ENCODE peak calls at places on chromosomes 6 and 20, in four cellular contexts. T is AG10803, M is sigmoid colon, W is lower leg skin. Q is an unnamed sample.

GRCh38 chr6:19410477-19410876 is 426.7 kb upstream of the ID4 start:
- DNase-seq in W (no peak), M (no peak), T (peak), Q (no peak)

GRCh38 chr6:24902782-24903181 is 33.0 kb downstream of the RIPOR2 start:
- DNase-seq in W (no peak), M (no peak), T (peak), Q (no peak)

GRCh38 chr20:35215066-35215956 is 11.2 kb upstream of the MMP24 start:
- DNase-seq in T (peak), W (no peak), M (no peak), Q (no peak)

GRCh38 chr6:73388800-73389512 is 5.7 kb upstream of the DDX43 start:
- DNase-seq in W (no peak), M (peak), T (peak), Q (no peak)

GRCh38 chr6:43746613-43747101 is 23.4 kb upstream of the VEGFA start:
- DNase-seq in T (no peak), M (peak), W (peak), Q (peak)

GRCh38 chr6:6230286-6230685 is 90.2 kb downstream of the F13A1 start:
- DNase-seq in W (no peak), M (no peak), T (no peak), Q (no peak)

GRCh38 chr20:32877507-32877906 is 18.8 kb downstream of the EFCAB8 start:
- DNase-seq in W (no peak), T (peak), M (peak), Q (no peak)

GRCh38 chr6:30493643-30494250 is 4.4 kb downstream of the HLA-E start:
- DNase-seq in W (peak), M (no peak), T (no peak), Q (no peak)

GRCh38 chr20:30485331-30486102 is 771.9 kb upstream of the DEFB115 start:
- DNase-seq in T (no peak), M (peak), W (peak), Q (no peak)

GRCh38 chr20:43778375-43778774 is 51.6 kb upstream of the GTSF1L start:
- DNase-seq in M (no peak), T (no peak), W (peak), Q (no peak)

GRCh38 chr6:56021943-56022342 is 146.6 kb upstream of the BMP5 start:
- DNase-seq in W (no peak), T (no peak), M (no peak), Q (no peak)

GRCh38 chr20:1463971-1464570 is 2.6 kb downstream of the NSFL1C start:
- DNase-seq in M (no peak), W (no peak), T (no peak), Q (no peak)

GRCh38 chr6:89750338-89750737 is 69.3 kb downstream of the MDN1 start:
- DNase-seq in M (no peak), W (no peak), T (no peak), Q (no peak)
- TF ChIP-seq CTCF in M (no peak), W (no peak), T (no peak), Q (no peak)

GRCh38 chr6:36809933-36810844 is 29.1 kb downstream of the CPNE5 start:
- DNase-seq in M (no peak), T (no peak), W (no peak), Q (no peak)
- TF ChIP-seq CTCF in M (no peak), T (no peak), W (no peak), Q (no peak)

DNA sequence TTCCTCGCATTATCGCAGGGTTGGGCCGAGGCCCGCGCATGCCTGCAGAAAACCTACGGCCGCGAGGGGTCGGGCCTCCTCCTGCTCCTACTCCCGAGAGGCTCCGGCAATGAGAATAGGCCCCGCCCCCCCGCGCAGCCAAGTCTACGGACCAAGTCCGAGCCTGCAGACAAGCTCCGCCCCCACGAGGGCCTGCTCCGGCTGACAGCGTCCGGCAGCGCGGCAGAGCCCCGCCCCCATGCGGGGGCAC is 3.1 kb upstream of the GPSM3 start:
- DNase-seq in W (peak), T (peak), M (peak), Q (peak)
- TF ChIP-seq CTCF in W (no peak), T (peak), M (no peak), Q (no peak)

GRCh38 chr6:38566295-38566694 is 73.4 kb downstream of the BTBD9 start:
- DNase-seq in M (no peak), W (no peak), T (no peak), Q (no peak)
- TF ChIP-seq CTCF in M (no peak), W (no peak), T (no peak), Q (no peak)

DNA sequence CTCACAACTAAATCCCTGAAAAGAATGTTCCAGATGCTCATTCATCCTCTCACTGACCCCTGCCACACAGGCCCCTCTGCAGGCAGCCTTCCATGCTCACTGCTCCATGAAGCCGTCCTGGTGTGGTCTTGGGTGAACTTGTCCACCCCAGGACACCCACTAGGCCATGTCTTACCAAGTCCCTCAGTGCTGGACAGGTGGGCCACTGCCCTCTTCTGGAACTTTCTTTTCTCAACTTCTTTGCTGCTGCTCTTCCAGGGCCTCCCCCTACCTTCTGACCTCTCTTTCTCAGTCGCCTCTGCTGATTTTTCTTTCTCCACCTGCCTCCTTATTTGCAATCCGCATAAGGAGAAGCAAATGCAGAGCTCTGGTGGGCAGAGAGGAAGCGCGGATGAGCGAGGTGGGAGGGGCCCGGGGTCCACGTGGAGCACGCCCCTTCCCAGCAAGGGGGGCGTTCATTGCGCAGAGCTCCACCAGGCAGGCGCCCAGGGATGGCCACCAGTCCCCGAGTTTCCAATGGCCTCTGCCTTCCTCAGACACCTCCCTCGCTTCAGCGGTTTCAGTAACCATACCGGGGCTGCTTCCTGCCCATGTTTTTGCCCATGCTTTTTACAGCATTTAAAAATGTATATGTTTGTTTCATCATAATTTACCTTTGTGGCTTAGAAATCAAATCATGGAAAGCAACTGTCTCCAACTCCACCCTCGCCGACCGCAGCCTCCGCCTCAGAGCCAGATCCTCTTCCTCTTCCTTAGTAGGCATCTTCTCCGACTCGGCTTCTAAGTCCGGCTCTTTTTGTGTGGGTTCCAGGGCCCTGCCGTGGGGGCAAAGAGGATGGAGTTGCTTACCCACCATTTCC is 129.6 kb downstream of the ZDHHC14 start:
- DNase-seq in W (no peak), T (no peak), M (no peak), Q (no peak)
- TF ChIP-seq CTCF in W (no peak), T (no peak), M (no peak), Q (no peak)

GRCh38 chr6:75689576-75689975 is 59.5 kb upstream of the MYO6 start:
- DNase-seq in M (no peak), W (no peak), T (no peak), Q (no peak)

GRCh38 chr6:75694406-75694805 is 54.6 kb upstream of the MYO6 start:
- DNase-seq in W (no peak), M (no peak), T (no peak), Q (no peak)

GRCh38 chr6:75691012-75691411 is 58.0 kb upstream of the MYO6 start:
- DNase-seq in M (no peak), W (no peak), T (peak), Q (no peak)

DNA sequence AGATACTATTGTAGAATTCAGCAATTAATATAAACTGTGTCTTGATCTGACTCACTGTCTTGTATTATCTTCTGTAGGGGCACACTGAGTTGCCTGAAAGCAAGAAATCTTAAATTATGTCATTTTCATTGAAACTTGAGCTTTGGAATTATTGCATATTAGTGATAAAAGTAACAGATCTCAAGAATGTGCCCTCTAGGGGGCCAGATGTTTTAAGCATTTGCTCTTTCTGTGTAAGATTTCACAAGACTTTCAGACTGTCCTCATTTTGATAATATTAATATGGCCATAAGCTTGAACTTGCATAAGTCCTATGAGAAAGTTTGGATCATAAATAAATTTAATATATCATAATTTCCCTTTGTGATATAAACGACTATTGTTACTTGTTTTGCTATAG is 55.5 kb upstream of the MYO6 start:
- DNase-seq in T (peak), W (no peak), M (no peak), Q (no peak)
- TF ChIP-seq CTCF in T (peak), W (no peak), M (no peak), Q (no peak)

GRCh38 chr6:65633516-65633915 is 73.5 kb downstream of the EYS start:
- DNase-seq in T (no peak), M (no peak), W (no peak), Q (no peak)

GRCh38 chr6:65637289-65638046 is 69.6 kb downstream of the EYS start:
- DNase-seq in W (no peak), M (no peak), T (no peak), Q (no peak)

GRCh38 chr6:65642776-65643175 is 64.2 kb downstream of the EYS start:
- DNase-seq in W (no peak), T (no peak), M (no peak), Q (no peak)

DNA sequence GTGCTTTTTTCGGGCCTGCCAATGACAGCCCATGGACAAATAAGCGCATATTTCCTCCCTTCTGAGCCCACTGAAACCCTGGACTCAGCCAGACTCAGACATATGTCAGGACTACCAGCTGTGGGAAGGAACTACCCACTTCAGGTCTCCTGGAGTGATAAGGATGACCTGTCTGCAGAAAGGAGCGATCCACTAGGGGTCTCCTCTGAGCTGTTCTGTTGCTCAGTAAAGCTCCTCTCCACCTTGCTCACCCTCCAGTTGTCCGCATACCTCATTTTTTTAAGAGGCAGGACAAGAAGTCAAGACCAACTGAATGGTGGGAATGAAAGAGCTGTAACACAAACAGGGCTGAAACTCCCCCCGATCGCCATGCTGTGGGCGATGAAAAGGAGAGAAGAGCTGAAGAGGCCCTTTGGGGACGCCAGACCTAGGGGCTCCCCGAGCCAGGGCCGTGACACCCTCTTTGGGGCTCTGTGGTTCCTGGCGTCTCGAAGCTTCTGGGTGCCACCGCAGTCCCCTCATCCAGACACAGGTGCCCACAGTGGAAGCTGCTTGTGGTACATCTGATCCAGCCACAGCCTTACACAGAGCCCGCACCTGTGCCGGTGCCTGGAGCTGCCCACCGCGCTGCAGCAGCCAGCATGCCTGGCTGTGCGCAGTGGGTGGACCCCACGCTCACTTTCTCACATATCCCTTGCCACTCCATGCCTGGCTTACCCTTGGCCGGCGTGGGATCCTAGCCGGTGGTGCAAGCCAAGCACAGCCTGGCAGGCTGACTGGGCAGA is 68.8 kb downstream of the EYS start:
- DNase-seq in W (no peak), T (no peak), M (no peak), Q (no peak)
- TF ChIP-seq CTCF in W (no peak), T (no peak), M (no peak), Q (no peak)

DNA sequence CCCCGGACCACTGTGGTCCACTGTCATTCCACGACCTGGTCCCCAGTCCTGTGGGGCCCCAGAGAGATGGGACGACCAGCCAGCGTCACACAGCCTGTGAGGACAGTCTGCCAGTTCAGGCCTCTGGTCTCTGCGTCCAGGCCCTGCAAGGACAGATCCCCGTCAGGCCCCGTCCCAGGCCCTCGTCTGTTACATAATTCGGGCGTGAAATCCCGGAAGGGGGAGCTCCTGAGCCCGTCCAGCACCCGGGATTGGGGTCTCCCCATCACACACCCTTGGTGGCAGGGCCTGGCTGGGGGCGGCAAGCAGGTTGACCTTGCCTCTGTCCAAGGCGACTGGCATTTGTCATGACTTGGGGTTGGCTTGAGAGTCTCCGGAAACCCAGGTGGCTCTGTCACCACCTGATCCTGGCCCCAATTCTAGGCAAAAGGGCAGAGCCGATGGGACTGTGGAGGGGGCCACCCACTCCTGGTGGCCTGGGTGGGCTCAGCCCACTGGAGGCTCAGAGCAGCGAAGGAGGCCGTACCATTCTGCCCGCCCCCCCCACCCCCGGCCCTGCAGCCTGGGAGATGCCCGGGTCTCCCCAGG is 73.8 kb upstream of the GATA5 start:
- DNase-seq in M (peak), T (no peak), W (no peak), Q (no peak)
- TF ChIP-seq CTCF in M (no peak), T (no peak), W (no peak), Q (no peak)

Q was measured in ascending aorta.